ENCODE peak calls at places on chromosomes 11 and 22, in eight cellular contexts. P is pancreas; Y is colonic mucosa; L is CD4-positive, CD25-positive, alpha-beta regulatory T cell; M is upper lobe of right lung; Q is heart left ventricle; I is kidney; D is Peyer's patch. A is an unnamed sample.

GRCh38 chr22:38843716-38844660 is at the start of gene NPTXR:
- DNase-seq in P (peak; percentile 87), Y (no peak), L (peak; percentile 12), M (no peak), Q (peak; percentile 51), I (no peak), D (no peak), A (peak; percentile 54)

GRCh38 chr11:68827733-68828132 is 14.0 kb downstream of the CPT1A start:
- DNase-seq in P (no peak), Y (no peak), L (no peak), M (no peak), Q (no peak), I (no peak), D (no peak), A (no peak)

GRCh38 chr11:45145421-45146071 is 893 bp upstream of the PRDM11 start:
- DNase-seq in P (no peak), Y (peak; percentile 64), L (no peak), M (peak; percentile 72), Q (peak; percentile 62), I (peak; percentile 82), D (no peak), A (peak; percentile 44)

GRCh38 chr22:27775698-27776409 is 25.7 kb downstream of the MN1 start:
- DNase-seq in P (no peak), Y (no peak), L (no peak), M (no peak), Q (no peak), I (no peak), D (no peak), A (no peak)

GRCh38 chr11:19938051-19938856 is 222.0 kb downstream of the DBX1 start:
- DNase-seq in P (peak; percentile 71), Y (peak; percentile 38), L (no peak), M (no peak), Q (no peak), I (no peak), D (peak; percentile 62), A (peak; percentile 27)

GRCh38 chr22:19886605-19887250 is 32.1 kb upstream of the GNB1L start:
- DNase-seq in P (peak; percentile 51), Y (no peak), L (no peak), M (no peak), Q (peak; percentile 35), I (peak; percentile 67), D (no peak), A (peak; percentile 17)

GRCh38 chr11:76772100-76772782 is 10.9 kb upstream of the TSKU start:
- DNase-seq in P (no peak), Y (no peak), L (no peak), M (no peak), Q (no peak), I (no peak), D (no peak), A (no peak)

GRCh38 chr11:108115495-108116140 is 5.7 kb upstream of the ACAT1 start:
- DNase-seq in P (peak; percentile 92), Y (peak; percentile 85), L (no peak), M (peak; percentile 85), Q (peak; percentile 86), I (peak; percentile 90), D (peak; percentile 72), A (peak; percentile 86)

GRCh38 chr22:41564563-41564962 is 3.8 kb downstream of the CSDC2 start:
- DNase-seq in P (no peak), Y (no peak), L (no peak), M (no peak), Q (no peak), I (no peak), D (peak; percentile 10), A (no peak)

GRCh38 chr11:47186076-47186936 is at the start of gene PACSIN3:
- DNase-seq in P (peak; percentile 80), Y (peak; percentile 46), L (peak; percentile 46), M (peak; percentile 83), Q (peak; percentile 59), I (peak; percentile 78), D (peak; percentile 68), A (peak; percentile 69)

GRCh38 chr11:33259869-33260268 is 2.7 kb downstream of the HIPK3 start:
- DNase-seq in P (no peak), Y (no peak), L (no peak), M (no peak), Q (no peak), I (no peak), D (no peak), A (no peak)

GRCh38 chr11:111585371-111585770 is 16.9 kb upstream of the SIK2 start:
- DNase-seq in P (no peak), Y (no peak), L (no peak), M (no peak), Q (no peak), I (no peak), D (no peak), A (no peak)

GRCh38 chr22:17118342-17118741 is 2.8 kb downstream of the TMEM121B start:
- DNase-seq in P (no peak), Y (no peak), L (no peak), M (no peak), Q (no peak), I (no peak), D (no peak), A (no peak)

GRCh38 chr11:118373871-118374270 is 14.5 kb downstream of the UBE4A start:
- DNase-seq in P (no peak), Y (no peak), L (no peak), M (no peak), Q (no peak), I (no peak), D (no peak), A (no peak)

GRCh38 chr11:118212781-118213565 is 11.8 kb downstream of the JAML start:
- DNase-seq in P (no peak), Y (no peak), L (no peak), M (no peak), Q (no peak), I (no peak), D (no peak), A (no peak)

GRCh38 chr11:114088836-114089235 is 29.3 kb downstream of the ZBTB16 start:
- DNase-seq in P (no peak), Y (no peak), L (no peak), M (no peak), Q (no peak), I (no peak), D (no peak), A (no peak)

GRCh38 chr11:96293583-96293982 is 49.4 kb downstream of the MAML2 start:
- DNase-seq in P (no peak), Y (no peak), L (no peak), M (no peak), Q (no peak), I (no peak), D (no peak), A (no peak)

GRCh38 chr11:111355956-111356659 is 23.0 kb downstream of the POU2AF1 start:
- DNase-seq in P (no peak), Y (no peak), L (no peak), M (no peak), Q (no peak), I (no peak), D (no peak), A (no peak)

DNA sequence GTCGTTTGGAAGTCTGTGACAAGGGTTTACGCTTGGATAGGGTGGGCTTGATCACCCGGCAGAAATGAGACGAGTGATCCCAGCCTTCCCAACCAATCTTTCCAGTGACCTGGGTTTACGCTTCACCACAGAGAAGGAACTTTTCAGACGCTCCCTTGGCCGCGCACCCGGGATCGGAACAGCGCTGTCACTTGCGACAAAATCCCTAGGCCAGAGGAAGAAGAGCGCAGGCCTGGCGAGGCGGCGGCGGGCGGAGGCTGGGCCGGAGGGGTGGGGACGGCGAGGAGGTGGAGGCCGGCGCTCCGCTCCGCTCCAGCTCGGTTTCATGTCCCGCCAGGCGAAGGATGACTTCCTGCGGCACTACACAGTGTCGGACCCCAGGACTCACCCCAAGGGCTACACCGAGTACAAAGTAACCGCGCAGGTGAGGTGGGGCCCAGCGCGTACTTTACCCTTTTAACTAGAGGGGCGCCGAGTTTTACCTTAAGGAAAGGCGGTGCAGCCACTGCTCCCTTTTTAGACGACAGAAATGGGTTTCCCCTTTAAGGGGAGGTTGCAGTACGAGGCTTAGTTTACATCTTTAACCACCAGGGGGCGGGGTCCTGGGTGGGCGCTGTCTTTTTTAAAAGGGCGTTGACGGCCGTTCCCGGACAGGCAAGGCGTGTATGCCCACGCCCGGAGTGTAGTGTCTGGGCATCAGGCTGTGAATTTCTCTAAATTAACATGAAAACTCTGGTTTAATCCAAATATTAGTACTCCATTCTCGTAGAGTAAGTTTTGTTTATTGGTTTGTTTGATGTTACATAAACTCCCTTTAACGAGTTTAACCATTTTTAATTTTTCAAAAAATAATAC is at the start of gene SNX15:
- DNase-seq in P (peak; percentile 96), Y (peak; percentile 99), L (peak; percentile 88), M (peak; percentile 95), Q (peak; percentile 95), I (peak; percentile 97), D (peak; percentile 94), A (peak; percentile 94)
- H3K27ac ChIP-seq in P (peak within 1 kb of the TSS; percentile 66), Y (peak within 1 kb of the TSS; percentile 89), L (peak within 1 kb of the TSS; percentile 73), M (peak within 1 kb of the TSS; percentile 92), Q (peak within 1 kb of the TSS; percentile 92), I (peak within 1 kb of the TSS; percentile 88), D (peak within 1 kb of the TSS; percentile 89), A (peak within 1 kb of the TSS; percentile 94)

GRCh38 chr11:78076733-78077403 is 2.8 kb downstream of the NDUFC2 start:
- DNase-seq in P (no peak), Y (no peak), L (no peak), M (no peak), Q (no peak), I (no peak), D (no peak), A (no peak)
- H3K4me3 ChIP-seq in P (no peak overlapping the region), Y (no peak overlapping the region), L (peak overlapping the region; percentile 67), M (no peak overlapping the region), Q (no peak overlapping the region), I (no peak overlapping the region), D (no peak overlapping the region), A (peak overlapping the region; percentile 100)

DNA sequence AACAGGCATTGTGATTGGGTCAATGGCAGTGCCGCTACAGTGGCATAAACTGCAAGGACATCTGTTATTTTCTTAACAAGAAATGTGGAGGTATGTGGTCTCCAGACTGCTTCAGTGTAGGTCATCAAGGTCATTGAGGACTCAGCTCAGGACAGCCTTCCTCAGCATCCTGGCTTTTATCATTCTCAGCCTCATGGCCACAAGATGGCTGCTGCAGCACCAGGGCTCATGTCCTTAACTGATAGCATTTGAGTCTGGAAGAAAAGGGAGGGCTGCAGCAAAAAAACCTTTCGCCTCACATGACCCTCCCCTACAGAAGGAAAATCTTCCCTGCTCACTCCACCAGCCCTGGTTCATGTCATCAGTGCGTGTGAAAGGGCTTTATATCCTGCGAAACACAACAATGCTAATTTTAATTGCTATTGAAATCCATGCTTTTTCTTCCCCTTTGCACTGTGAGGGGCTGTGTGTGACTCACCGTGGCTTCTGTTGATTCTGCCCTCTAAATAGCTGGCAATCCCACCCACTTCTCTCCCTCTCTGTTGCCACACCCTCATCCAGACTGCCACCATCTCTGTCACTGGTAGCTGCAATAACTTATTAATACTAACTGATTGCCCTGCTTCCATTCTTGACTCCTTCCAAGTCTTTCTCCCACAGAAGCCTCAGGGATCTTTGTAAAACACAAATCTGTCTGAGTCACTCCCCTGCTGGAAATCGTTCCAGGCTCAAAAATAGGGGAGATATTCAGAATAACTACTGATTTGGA is 43.8 kb downstream of the CHRDL2 start:
- DNase-seq in P (no peak), Y (no peak), L (no peak), M (peak; percentile 30), Q (peak; percentile 14), I (peak; percentile 2), D (no peak), A (no peak)
- H3K27ac ChIP-seq in P (no peak overlapping the region), Y (no peak overlapping the region), L (no peak overlapping the region), M (no peak overlapping the region), Q (peak overlapping the region; percentile 8), I (no peak overlapping the region), D (no peak overlapping the region), A (peak overlapping the region; percentile 45)

DNA sequence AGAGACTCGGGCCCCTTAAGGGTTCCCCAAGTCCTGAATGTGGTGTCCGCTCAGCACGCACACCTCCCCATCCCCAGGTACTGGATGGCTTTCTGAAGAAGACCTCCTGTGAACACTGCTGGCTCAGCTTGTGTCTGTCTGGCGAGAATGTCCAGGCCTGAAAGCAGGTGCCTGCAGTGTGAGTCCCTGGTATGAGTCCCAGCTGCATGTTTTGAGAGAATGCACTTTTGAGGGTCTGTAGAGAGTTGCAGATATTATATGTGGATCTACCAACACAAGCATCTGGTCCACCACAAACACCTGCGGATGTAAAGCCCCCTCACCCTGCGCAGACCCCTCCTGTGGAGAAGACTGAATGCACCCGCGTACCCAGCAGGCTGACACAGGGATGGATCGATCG is 1308.9 kb downstream of the TBC1D22A start:
- DNase-seq in P (no peak), Y (no peak), L (no peak), M (no peak), Q (no peak), I (no peak), D (no peak), A (no peak)
- H3K4me3 ChIP-seq in P (no peak overlapping the region), Y (no peak overlapping the region), L (no peak overlapping the region), M (no peak overlapping the region), Q (no peak overlapping the region), I (no peak overlapping the region), D (no peak overlapping the region), A (no peak overlapping the region)